ENCODE peak calls at places on chromosomes 16 and 17, in four cellular contexts. One of them, this sample, is unnamed.

GRCh38 chr17:72294487-72294893 is 173.7 kb downstream of the SOX9 start:
- DNase-seq in A549: no peak
- DNase-seq in HepG2: no peak
- DNase-seq in K562: no peak
- DNase-seq in this sample: no peak

GRCh38 chr17:57302690-57303089 is 46.4 kb downstream of the MSI2 start:
- DNase-seq in A549: no peak
- DNase-seq in HepG2: no peak
- DNase-seq in K562: no peak
- DNase-seq in this sample: no peak

GRCh38 chr17:37698132-37698615 is 46.7 kb downstream of the HNF1B start:
- DNase-seq in A549: peak
- DNase-seq in HepG2: peak
- DNase-seq in K562: no peak
- DNase-seq in this sample: no peak

GRCh38 chr16:85170066-85171003 is 58.1 kb upstream of the CIBAR2 start:
- DNase-seq in A549: no peak
- DNase-seq in HepG2: no peak
- DNase-seq in K562: peak
- DNase-seq in this sample: no peak

GRCh38 chr16:85289760-85290625 is 177.7 kb upstream of the CIBAR2 start:
- DNase-seq in A549: no peak
- DNase-seq in HepG2: peak
- DNase-seq in K562: peak
- DNase-seq in this sample: no peak

GRCh38 chr17:17141860-17142552 is 64.1 kb downstream of the PLD6 start:
- DNase-seq in A549: peak
- DNase-seq in HepG2: no peak
- DNase-seq in K562: peak
- DNase-seq in this sample: peak

GRCh38 chr16:86946981-86947380 is 368.6 kb downstream of the FOXL1 start:
- DNase-seq in A549: no peak
- DNase-seq in HepG2: no peak
- DNase-seq in K562: no peak
- DNase-seq in this sample: no peak

GRCh38 chr17:70829876-70830275 is 660.5 kb downstream of the KCNJ2 start:
- DNase-seq in A549: no peak
- DNase-seq in HepG2: no peak
- DNase-seq in K562: no peak
- DNase-seq in this sample: no peak

GRCh38 chr17:6755281-6755680 is 565 bp upstream of the XAF1 start:
- DNase-seq in A549: no peak
- DNase-seq in HepG2: no peak
- DNase-seq in K562: no peak
- DNase-seq in this sample: no peak

GRCh38 chr16:50653633-50654524 is 27.2 kb downstream of the SNX20 start:
- DNase-seq in A549: no peak
- DNase-seq in HepG2: no peak
- DNase-seq in K562: no peak
- DNase-seq in this sample: no peak

GRCh38 chr17:39213852-39214251 is 11.9 kb downstream of the STAC2 start:
- DNase-seq in A549: peak
- DNase-seq in HepG2: no peak
- DNase-seq in K562: no peak
- DNase-seq in this sample: no peak

GRCh38 chr16:11232852-11233726 is 22.9 kb downstream of the SOCS1 start:
- DNase-seq in A549: no peak
- DNase-seq in HepG2: no peak
- DNase-seq in K562: peak
- DNase-seq in this sample: peak

GRCh38 chr17:64773386-64773835 is 111.3 kb upstream of the SMURF2 start:
- DNase-seq in A549: no peak
- DNase-seq in HepG2: no peak
- DNase-seq in K562: no peak
- DNase-seq in this sample: no peak

GRCh38 chr17:75153854-75154194 is 488 bp downstream of the JPT1 start:
- DNase-seq in A549: no peak
- DNase-seq in HepG2: no peak
- DNase-seq in K562: no peak
- DNase-seq in this sample: no peak

GRCh38 chr17:38560503-38561318 is 45.0 kb downstream of the SRCIN1 start:
- DNase-seq in A549: no peak
- DNase-seq in HepG2: no peak
- DNase-seq in K562: no peak
- DNase-seq in this sample: no peak

GRCh38 chr17:14060706-14061105 is 8.6 kb upstream of the COX10 start:
- DNase-seq in A549: no peak
- DNase-seq in HepG2: no peak
- DNase-seq in K562: no peak
- DNase-seq in this sample: no peak

GRCh38 chr16:79320956-79321355 is 279.6 kb downstream of the MAF start:
- DNase-seq in A549: no peak
- DNase-seq in HepG2: no peak
- DNase-seq in K562: no peak
- DNase-seq in this sample: no peak

GRCh38 chr17:29283496-29283895 is 10.5 kb downstream of the NUFIP2 start:
- DNase-seq in A549: no peak
- DNase-seq in HepG2: no peak
- DNase-seq in K562: no peak
- DNase-seq in this sample: no peak

GRCh38 chr17:29273924-29274323 is 20.0 kb downstream of the NUFIP2 start:
- DNase-seq in A549: no peak
- DNase-seq in HepG2: peak
- DNase-seq in K562: no peak
- DNase-seq in this sample: no peak

GRCh38 chr17:29278692-29279091 is 15.3 kb downstream of the NUFIP2 start:
- DNase-seq in A549: no peak
- DNase-seq in HepG2: no peak
- DNase-seq in K562: no peak
- DNase-seq in this sample: no peak

DNA sequence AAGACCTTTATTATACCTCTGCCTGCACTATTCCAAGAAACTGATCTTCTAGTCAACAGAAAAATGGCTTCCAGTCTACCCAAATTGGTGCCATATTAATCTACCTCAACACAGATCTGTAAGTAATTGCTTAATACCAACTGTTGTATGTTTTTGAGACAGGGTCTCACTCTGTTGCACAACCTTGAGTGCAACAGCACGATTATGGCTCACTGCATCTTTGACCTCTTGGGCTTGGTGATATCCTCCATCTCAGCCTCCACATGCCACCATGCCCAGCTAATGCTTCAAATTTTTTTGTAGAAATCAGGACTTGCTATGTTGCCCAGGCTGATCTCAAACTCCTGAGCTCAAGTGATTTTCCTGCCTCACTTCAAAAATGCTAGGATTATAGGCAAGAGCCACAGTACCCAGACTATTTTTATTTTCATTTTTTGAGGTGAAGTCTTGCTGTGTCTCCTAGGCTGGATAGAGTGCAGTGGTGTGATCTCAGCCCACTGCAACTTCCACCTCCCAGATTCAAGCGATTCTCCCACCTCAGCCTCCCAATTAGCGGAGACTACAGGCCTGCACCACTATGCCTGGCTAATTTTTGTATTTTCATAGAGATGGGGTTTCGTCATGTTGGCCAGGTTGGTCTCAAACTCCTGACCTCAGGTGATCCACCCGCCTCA is 14.4 kb downstream of the NUFIP2 start:
- DNase-seq in A549: no peak
- DNase-seq in HepG2: no peak
- DNase-seq in K562: no peak
- DNase-seq in this sample: no peak
- TF ChIP-seq NR3C1 in A549: no peak
- TF ChIP-seq NR3C1 in HepG2: no peak
- TF ChIP-seq NR3C1 in K562: no peak
- TF ChIP-seq NR3C1 in this sample: no peak

DNA sequence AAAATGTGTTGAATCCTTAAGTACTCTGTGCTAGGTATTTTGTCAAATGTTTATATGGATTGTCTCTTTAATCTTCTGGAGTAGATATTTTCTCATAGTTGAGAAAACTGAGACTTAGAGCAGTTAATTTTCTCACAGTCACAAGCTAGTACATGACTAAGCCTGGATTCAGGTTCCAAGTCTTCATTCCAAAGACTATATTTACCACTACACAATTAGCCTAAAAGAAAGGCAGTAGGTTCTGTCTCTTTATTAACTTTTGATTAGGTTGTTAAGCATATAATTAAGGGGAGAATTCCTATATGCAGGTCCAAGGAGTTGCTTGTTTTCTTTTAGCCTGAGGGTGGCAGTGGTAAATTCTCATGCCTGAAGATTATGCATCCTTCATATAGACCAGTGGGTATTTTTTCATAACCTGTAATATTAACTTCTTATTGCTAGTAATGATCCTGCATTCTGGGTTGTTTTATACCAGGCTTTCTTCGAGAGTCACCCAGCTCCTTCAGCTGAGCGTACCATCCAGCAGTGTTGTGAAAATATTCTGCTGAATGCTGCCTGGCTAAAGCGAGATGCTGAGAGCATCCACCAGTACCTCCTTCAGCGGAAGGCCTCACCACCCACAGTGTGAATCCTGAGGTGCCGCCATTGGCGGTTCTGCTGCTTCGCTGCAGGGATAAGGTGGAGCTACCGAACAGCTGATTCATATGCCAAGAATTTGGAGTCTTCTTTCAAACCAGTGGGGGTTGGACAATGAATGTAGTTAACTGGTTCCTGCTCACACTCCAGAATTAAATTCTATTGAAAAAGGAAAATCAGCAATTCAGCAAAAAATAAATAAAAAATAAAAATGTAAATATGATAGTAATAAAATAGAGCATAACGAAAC is 28.2 kb upstream of the KPNB1 start:
- DNase-seq in A549: peak
- DNase-seq in HepG2: no peak
- DNase-seq in K562: no peak
- DNase-seq in this sample: peak
- TF ChIP-seq NR3C1 in A549: no peak
- TF ChIP-seq NR3C1 in HepG2: no peak
- TF ChIP-seq NR3C1 in K562: no peak
- TF ChIP-seq NR3C1 in this sample: no peak

GRCh38 chr16:57677622-57678369 is 9.7 kb downstream of the ADGRG3 start:
- DNase-seq in A549: peak
- DNase-seq in HepG2: peak
- DNase-seq in K562: no peak
- DNase-seq in this sample: no peak
- TF ChIP-seq NR3C1 in A549: no peak
- TF ChIP-seq NR3C1 in HepG2: no peak
- TF ChIP-seq NR3C1 in K562: no peak
- TF ChIP-seq NR3C1 in this sample: no peak

GRCh38 chr17:81250286-81251090 is 11.4 kb downstream of the NDUFAF8 start:
- DNase-seq in A549: no peak
- DNase-seq in HepG2: no peak
- DNase-seq in K562: no peak
- DNase-seq in this sample: no peak

GRCh38 chr17:81251943-81252301 is 12.8 kb downstream of the NDUFAF8 start:
- DNase-seq in A549: no peak
- DNase-seq in HepG2: no peak
- DNase-seq in K562: no peak
- DNase-seq in this sample: no peak

GRCh38 chr17:81249233-81250040 is 10.3 kb downstream of the NDUFAF8 start:
- DNase-seq in A549: no peak
- DNase-seq in HepG2: peak
- DNase-seq in K562: no peak
- DNase-seq in this sample: no peak

GRCh38 chr17:81252336-81253329 is 13.5 kb downstream of the NDUFAF8 start:
- DNase-seq in A549: no peak
- DNase-seq in HepG2: peak
- DNase-seq in K562: no peak
- DNase-seq in this sample: no peak

DNA sequence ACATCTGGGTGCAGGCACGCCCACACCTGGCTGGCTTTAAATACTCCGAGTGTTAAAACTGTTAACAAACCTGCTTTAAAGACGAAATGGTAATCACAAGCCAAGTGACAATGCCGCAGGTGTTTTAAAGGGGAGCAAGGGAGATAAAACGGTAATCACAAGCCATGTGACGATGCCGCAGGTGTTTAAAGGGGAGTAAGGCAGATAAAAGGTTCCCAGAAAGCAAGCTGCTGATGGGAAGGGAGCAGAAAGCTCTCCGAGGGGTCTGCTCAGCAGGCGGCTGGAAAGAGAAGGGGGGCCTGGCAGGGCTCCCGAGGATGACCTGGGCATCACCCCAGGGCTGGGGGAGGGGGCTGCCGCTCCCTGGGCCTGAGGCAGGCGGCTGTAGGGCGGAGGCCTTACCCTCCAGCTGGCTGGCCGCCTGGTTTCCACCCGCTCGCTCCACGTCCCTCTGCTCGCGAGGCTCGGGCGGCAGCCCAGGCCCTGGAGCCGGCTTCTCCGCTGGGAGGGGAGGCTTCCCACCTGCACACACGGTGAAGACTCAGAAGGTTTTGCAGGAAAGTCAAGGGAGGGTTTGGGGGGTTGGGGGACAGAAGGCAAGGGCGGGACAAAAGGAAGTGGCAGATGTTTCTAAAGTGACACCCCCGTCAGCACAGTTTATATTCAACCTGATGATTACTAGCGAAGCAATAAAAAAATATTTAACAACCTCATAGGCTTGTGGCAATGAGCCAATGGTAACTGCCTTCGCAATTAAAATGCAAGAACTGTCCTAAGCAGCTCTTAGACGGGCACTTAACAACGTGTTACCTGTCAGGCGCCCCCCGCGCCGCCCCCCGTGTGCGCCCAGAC is 12.2 kb downstream of the NDUFAF8 start:
- DNase-seq in A549: no peak
- DNase-seq in HepG2: no peak
- DNase-seq in K562: no peak
- DNase-seq in this sample: no peak
- TF ChIP-seq NR3C1 in A549: no peak
- TF ChIP-seq NR3C1 in HepG2: no peak
- TF ChIP-seq NR3C1 in K562: no peak
- TF ChIP-seq NR3C1 in this sample: no peak

GRCh38 chr17:80111702-80112470 is 10.5 kb downstream of the GAA start:
- DNase-seq in A549: peak
- DNase-seq in HepG2: no peak
- DNase-seq in K562: no peak
- DNase-seq in this sample: peak
- TF ChIP-seq NR3C1 in A549: no peak
- TF ChIP-seq NR3C1 in HepG2: no peak
- TF ChIP-seq NR3C1 in K562: no peak
- TF ChIP-seq NR3C1 in this sample: no peak

DNA sequence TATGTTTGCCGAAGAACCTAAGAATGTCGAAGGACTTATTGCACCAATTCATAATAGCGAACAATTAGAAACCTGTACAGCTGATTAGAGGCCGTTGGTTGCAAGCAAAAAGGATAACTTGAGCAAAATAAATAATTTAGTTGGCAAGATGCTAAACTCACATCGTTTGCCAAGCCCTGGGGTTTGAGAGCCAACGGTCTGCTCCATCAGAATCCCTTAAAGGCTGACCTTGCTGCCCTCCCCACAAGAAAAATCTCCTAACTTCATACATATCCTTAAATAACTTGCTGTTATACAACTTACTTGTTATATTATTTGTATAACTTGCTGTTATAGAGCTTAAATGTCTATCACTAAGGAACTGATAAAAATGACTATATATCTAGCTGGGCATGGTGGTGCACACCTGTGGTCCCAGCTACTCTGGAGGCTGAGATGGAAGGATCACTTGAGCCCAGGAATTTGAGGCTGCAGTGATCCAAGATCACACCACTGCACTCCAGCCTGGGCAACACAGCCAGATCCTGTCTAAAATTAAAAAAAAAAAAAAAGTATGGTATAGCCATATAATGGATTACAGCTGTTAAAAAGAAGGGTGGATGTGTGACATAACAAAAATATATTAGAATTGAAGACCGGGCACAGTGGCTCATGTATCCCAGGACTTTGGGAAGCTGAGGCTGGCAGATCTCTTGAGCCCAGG is 1.9 kb upstream of the TRIM37 start:
- DNase-seq in A549: no peak
- DNase-seq in HepG2: no peak
- DNase-seq in K562: no peak
- DNase-seq in this sample: no peak
- TF ChIP-seq NR3C1 in A549: no peak
- TF ChIP-seq NR3C1 in HepG2: no peak
- TF ChIP-seq NR3C1 in K562: no peak
- TF ChIP-seq NR3C1 in this sample: no peak

This sample was measured in WTC11.